ENCODE peak calls at places on chromosome X, in eight cellular contexts. C is A549, T is keratinocyte, B is Peyer's patch, A is ovary, I is dorsolateral prefrontal cortex, S is ascending aorta, W is heart right ventricle. U is an unnamed sample.
A peak's percentile ranks its signal among the peaks of the same experiment; 100 is the strongest.

GRCh38 chrX:27186671-27187070 is 276.5 kb downstream of the PPP4R3C start:
- DNase-seq in C (no peak), T (no peak), B (no peak), A (no peak), I (no peak), S (no peak), W (no peak), U (peak; percentile 17)

GRCh38 chrX:119455264-119455663 is 13.0 kb upstream of the SLC25A5 start:
- DNase-seq in C (no peak), T (peak; percentile 32), B (no peak), A (no peak), I (no peak), S (no peak), W (no peak), U (peak; percentile 87)

GRCh38 chrX:82961129-82961528 is 547.0 kb upstream of the POU3F4 start:
- DNase-seq in C (no peak), T (no peak), B (no peak), A (no peak), I (no peak), S (no peak), W (no peak), U (no peak)

GRCh38 chrX:13001097-13001496 is 26.2 kb downstream of the TMSB4X start:
- DNase-seq in C (no peak), T (no peak), B (no peak), A (no peak), I (no peak), S (no peak), W (no peak), U (peak; percentile 77)

GRCh38 chrX:24173115-24173847 is 23.8 kb downstream of the ZFX start:
- DNase-seq in C (no peak), T (no peak), B (no peak), A (no peak), I (no peak), S (no peak), W (no peak), U (no peak)

GRCh38 chrX:8579602-8580001 is 115.0 kb downstream of the VCX3B start:
- DNase-seq in C (no peak), T (no peak), B (no peak), A (no peak), I (no peak), S (no peak), W (no peak), U (peak; percentile 39)

GRCh38 chrX:23483396-23483795 is 148.7 kb downstream of the PTCHD1 start:
- DNase-seq in C (no peak), T (no peak), B (no peak), A (no peak), I (no peak), S (no peak), W (no peak), U (no peak)

GRCh38 chrX:9282325-9282724 is 182.5 kb upstream of the TBL1X start:
- DNase-seq in C (no peak), T (no peak), B (no peak), A (no peak), I (no peak), S (no peak), W (no peak), U (no peak)

GRCh38 chrX:46433892-46434291 is 111.3 kb downstream of the ZNF674 start:
- DNase-seq in C (no peak), T (no peak), B (no peak), A (no peak), I (no peak), S (no peak), W (no peak), U (no peak)

GRCh38 chrX:36961590-36961989 is 46.6 kb upstream of the FAM47C start:
- DNase-seq in C (peak; percentile 6), T (no peak), B (no peak), A (no peak), I (no peak), S (no peak), W (no peak), U (peak; percentile 3)

GRCh38 chrX:135170468-135170867 is 730 bp downstream of the CT55 start:
- DNase-seq in C (no peak), T (no peak), B (no peak), A (no peak), I (no peak), S (no peak), W (no peak), U (no peak)

GRCh38 chrX:101774340-101774739 is 114.7 kb upstream of the ARMCX2 start:
- DNase-seq in C (no peak), T (no peak), B (no peak), A (no peak), I (no peak), S (no peak), W (no peak), U (no peak)

GRCh38 chrX:116267511-116268040 is 97.0 kb downstream of the AGTR2 start:
- DNase-seq in C (no peak), T (no peak), B (no peak), A (no peak), I (no peak), S (no peak), W (no peak), U (no peak)

GRCh38 chrX:53526999-53527398 is 92.8 kb upstream of the HSD17B10 start:
- DNase-seq in C (no peak), T (no peak), B (no peak), A (no peak), I (no peak), S (no peak), W (no peak), U (no peak)

GRCh38 chrX:140733766-140734342 is 24.3 kb downstream of the LINC00632 start:
- DNase-seq in C (peak; percentile 27), T (no peak), B (no peak), A (no peak), I (peak; percentile 50), S (no peak), W (no peak), U (peak; percentile 45)

GRCh38 chrX:48697182-48697727 is 721 bp downstream of the SUV39H1 start:
- DNase-seq in C (peak; percentile 46), T (no peak), B (no peak), A (no peak), I (no peak), S (no peak), W (no peak), U (no peak)

GRCh38 chrX:22300130-22300529 is 27.4 kb downstream of the CBLL2 start:
- DNase-seq in C (no peak), T (no peak), B (no peak), A (no peak), I (no peak), S (no peak), W (peak; percentile 16), U (peak; percentile 71)

GRCh38 chrX:53882331-53882730 is 161.9 kb downstream of the PHF8 start:
- DNase-seq in C (peak; percentile 5), T (no peak), B (no peak), A (no peak), I (no peak), S (no peak), W (no peak), U (peak; percentile 84)

GRCh38 chrX:110086916-110087484 is 84.1 kb downstream of the TMEM164 start:
- DNase-seq in C (peak; percentile 72), T (peak; percentile 56), B (no peak), A (no peak), I (no peak), S (no peak), W (no peak), U (peak; percentile 92)

GRCh38 chrX:123736333-123736921 is 3.6 kb upstream of the THOC2 start:
- DNase-seq in C (no peak), T (no peak), B (no peak), A (no peak), I (no peak), S (no peak), W (no peak), U (peak; percentile 4)

GRCh38 chrX:18441780-18442367 is 16.5 kb downstream of the CDKL5 start:
- DNase-seq in C (no peak), T (no peak), B (no peak), A (no peak), I (no peak), S (no peak), W (no peak), U (no peak)

GRCh38 chrX:3788494-3789233 is 75.2 kb upstream of the PRKX start:
- DNase-seq in C (no peak), T (no peak), B (no peak), A (no peak), I (no peak), S (no peak), W (no peak), U (no peak)

GRCh38 chrX:51641421-51642021 is 22.8 kb upstream of the CENPVL3 start:
- DNase-seq in C (peak; percentile 2), T (no peak), B (no peak), A (no peak), I (no peak), S (no peak), W (no peak), U (peak; percentile 34)

DNA sequence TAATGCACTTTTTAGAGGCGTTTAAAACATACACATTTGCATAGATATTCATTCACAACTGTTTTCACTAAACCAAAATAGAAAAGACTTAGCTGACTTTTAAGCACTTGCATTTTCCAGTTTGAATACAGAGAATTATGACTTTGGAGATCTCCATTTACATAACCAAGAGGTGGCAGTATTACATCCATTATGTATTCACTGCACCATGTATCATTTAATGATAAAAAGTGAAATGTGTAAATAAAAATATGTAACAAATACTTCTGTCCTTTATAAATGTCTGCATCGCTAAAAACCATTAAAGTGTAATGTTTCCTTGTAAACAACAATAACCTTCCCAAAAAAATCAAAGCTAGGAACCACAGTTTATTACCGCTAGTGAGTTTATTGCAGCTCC is 413.2 kb downstream of the FGF13 start:
- DNase-seq in C (no peak), T (no peak), B (no peak), A (no peak), I (no peak), S (no peak), W (no peak), U (peak; percentile 0)
- TF ChIP-seq CTCF in C (no peak), T (no peak), B (no peak), A (no peak), I (peak; percentile 13), S (peak; percentile 11), W (no peak), U (no peak)

GRCh38 chrX:151975228-151975593 is 735 bp upstream of the GABRE start:
- DNase-seq in C (no peak), T (no peak), B (no peak), A (no peak), I (no peak), S (no peak), W (no peak), U (no peak)
- H3K4me3 ChIP-seq in C (peak overlapping the region; percentile 76), T (no peak overlapping the region), B (peak overlapping the region; percentile 66), A (no peak overlapping the region), I (peak overlapping the region; percentile 43), S (peak overlapping the region; percentile 53), W (peak overlapping the region; percentile 69), U (peak overlapping the region; percentile 58)

GRCh38 chrX:73847991-73848390 is 285.0 kb downstream of the CHIC1 start:
- DNase-seq in C (no peak), T (no peak), B (no peak), A (no peak), I (no peak), S (no peak), W (no peak), U (no peak)
- TF ChIP-seq CTCF in C (no peak), T (no peak), B (no peak), A (no peak), I (no peak), S (no peak), W (no peak), U (no peak)

DNA sequence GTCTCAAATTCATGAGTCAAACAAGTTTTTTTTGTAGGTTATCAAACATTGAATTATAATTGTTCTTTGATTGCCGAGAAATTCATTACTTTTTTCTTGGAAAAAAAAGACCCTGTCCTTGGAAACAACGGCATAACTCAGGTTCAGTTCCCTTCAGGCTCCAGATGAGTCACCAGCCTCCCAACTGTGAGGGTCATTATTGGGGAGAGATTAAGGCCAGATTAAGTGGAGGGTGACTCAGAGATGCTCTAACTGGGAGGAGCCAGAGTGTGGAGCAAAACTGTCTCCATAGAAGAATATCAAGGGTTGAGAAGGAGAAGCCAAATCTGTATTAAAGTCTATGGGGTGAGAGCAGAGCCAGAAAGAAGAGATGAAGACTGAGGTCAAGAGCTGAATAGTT is 9.6 kb downstream of the ADGRG4 start:
- DNase-seq in C (peak; percentile 5), T (no peak), B (no peak), A (no peak), I (no peak), S (no peak), W (no peak), U (peak; percentile 61)
- H3K4me3 ChIP-seq in C (no peak overlapping the region), T (no peak overlapping the region), B (no peak overlapping the region), A (no peak overlapping the region), I (no peak overlapping the region), S (no peak overlapping the region), W (no peak overlapping the region), U (no peak overlapping the region)

U was measured in bronchial epithelial cell.